ENCODE peak calls at places on chromosomes 11 and 22, in four cellular contexts. One of them, this sample, is unnamed.

GRCh38 chr11:122375687-122376399 is 259.8 kb upstream of the BLID start:
- DNase-seq in HCT116: peak; percentile 54
- DNase-seq in SK-N-SH: no peak
- DNase-seq in K562: no peak
- DNase-seq in this sample: no peak

GRCh38 chr11:96335389-96335788 is 7.6 kb downstream of the MAML2 start:
- DNase-seq in HCT116: no peak
- DNase-seq in SK-N-SH: no peak
- DNase-seq in K562: no peak
- DNase-seq in this sample: no peak

GRCh38 chr22:35959121-35959800 is 69.4 kb downstream of the RBFOX2 start:
- DNase-seq in HCT116: no peak
- DNase-seq in SK-N-SH: peak; percentile 9
- DNase-seq in K562: no peak
- DNase-seq in this sample: no peak

GRCh38 chr11:1351278-1351937 is 38.3 kb upstream of the BRSK2 start:
- DNase-seq in HCT116: peak; percentile 69
- DNase-seq in SK-N-SH: peak; percentile 14
- DNase-seq in K562: peak; percentile 71
- DNase-seq in this sample: peak; percentile 35

GRCh38 chr11:47863189-47863892 is 15.2 kb upstream of the NUP160 start:
- DNase-seq in HCT116: no peak
- DNase-seq in SK-N-SH: peak; percentile 66
- DNase-seq in K562: no peak
- DNase-seq in this sample: no peak

GRCh38 chr22:44256085-44256484 is 56.7 kb downstream of the SHISAL1 start:
- DNase-seq in HCT116: no peak
- DNase-seq in SK-N-SH: no peak
- DNase-seq in K562: no peak
- DNase-seq in this sample: no peak

GRCh38 chr11:706957-707816 is 1.2 kb downstream of the EPS8L2 start:
- DNase-seq in HCT116: no peak
- DNase-seq in SK-N-SH: peak; percentile 68
- DNase-seq in K562: peak; percentile 61
- DNase-seq in this sample: peak; percentile 94

GRCh38 chr22:49833340-49834007 is 5.8 kb upstream of the BRD1 start:
- DNase-seq in HCT116: peak; percentile 26
- DNase-seq in SK-N-SH: no peak
- DNase-seq in K562: no peak
- DNase-seq in this sample: no peak

GRCh38 chr22:49236541-49237075 is 591.1 kb downstream of the BRD1 start:
- DNase-seq in HCT116: no peak
- DNase-seq in SK-N-SH: no peak
- DNase-seq in K562: no peak
- DNase-seq in this sample: no peak

GRCh38 chr11:112555491-112556364 is 295.1 kb upstream of the PLET1 start:
- DNase-seq in HCT116: peak; percentile 8
- DNase-seq in SK-N-SH: peak; percentile 66
- DNase-seq in K562: peak; percentile 65
- DNase-seq in this sample: peak; percentile 21

GRCh38 chr22:46428171-46428570 is 92.7 kb downstream of the TRMU start:
- DNase-seq in HCT116: no peak
- DNase-seq in SK-N-SH: no peak
- DNase-seq in K562: no peak
- DNase-seq in this sample: no peak

GRCh38 chr11:85664561-85665481 is at the start of gene CREBZF:
- DNase-seq in HCT116: peak; percentile 87
- DNase-seq in SK-N-SH: peak; percentile 93
- DNase-seq in K562: peak; percentile 90
- DNase-seq in this sample: peak; percentile 85

GRCh38 chr11:10742460-10743208 is 8.4 kb upstream of the CTR9 start:
- DNase-seq in HCT116: no peak
- DNase-seq in SK-N-SH: peak; percentile 57
- DNase-seq in K562: peak; percentile 53
- DNase-seq in this sample: no peak

GRCh38 chr22:41777749-41778395 is 22.6 kb upstream of the CCDC134 start:
- DNase-seq in HCT116: no peak
- DNase-seq in SK-N-SH: no peak
- DNase-seq in K562: no peak
- DNase-seq in this sample: no peak

GRCh38 chr11:8098361-8098760 is 17.4 kb downstream of the TUB start:
- DNase-seq in HCT116: no peak
- DNase-seq in SK-N-SH: no peak
- DNase-seq in K562: no peak
- DNase-seq in this sample: no peak

GRCh38 chr11:66290332-66290629 is 1.3 kb upstream of the YIF1A start:
- DNase-seq in HCT116: no peak
- DNase-seq in SK-N-SH: no peak
- DNase-seq in K562: no peak
- DNase-seq in this sample: no peak

GRCh38 chr22:48885271-48885918 is 942.3 kb downstream of the BRD1 start:
- DNase-seq in HCT116: no peak
- DNase-seq in SK-N-SH: no peak
- DNase-seq in K562: no peak
- DNase-seq in this sample: no peak

GRCh38 chr11:113179181-113179701 is 135.1 kb upstream of the TTC12 start:
- DNase-seq in HCT116: no peak
- DNase-seq in SK-N-SH: no peak
- DNase-seq in K562: no peak
- DNase-seq in this sample: no peak

GRCh38 chr11:19409307-19409706 is 168.6 kb upstream of the E2F8 start:
- DNase-seq in HCT116: no peak
- DNase-seq in SK-N-SH: no peak
- DNase-seq in K562: no peak
- DNase-seq in this sample: no peak

GRCh38 chr11:78825531-78825930 is 250.9 kb upstream of the NARS2 start:
- DNase-seq in HCT116: no peak
- DNase-seq in SK-N-SH: no peak
- DNase-seq in K562: no peak
- DNase-seq in this sample: no peak

GRCh38 chr22:31607696-31608095 is 54.3 kb downstream of the PISD start:
- DNase-seq in HCT116: no peak
- DNase-seq in SK-N-SH: no peak
- DNase-seq in K562: no peak
- DNase-seq in this sample: no peak

GRCh38 chr11:74669311-74670160 is 61.7 kb downstream of the CHRDL2 start:
- DNase-seq in HCT116: no peak
- DNase-seq in SK-N-SH: no peak
- DNase-seq in K562: no peak
- DNase-seq in this sample: no peak

GRCh38 chr11:11313902-11314692 is 39.0 kb downstream of the CSNK2A3 start:
- DNase-seq in HCT116: no peak
- DNase-seq in SK-N-SH: no peak
- DNase-seq in K562: no peak
- DNase-seq in this sample: no peak

GRCh38 chr22:23216331-23217170 is 36.2 kb downstream of the BCR start:
- DNase-seq in HCT116: no peak
- DNase-seq in SK-N-SH: no peak
- DNase-seq in K562: peak; percentile 66
- DNase-seq in this sample: peak; percentile 92

GRCh38 chr11:122076721-122077120 is 39.3 kb downstream of the BLID start:
- DNase-seq in HCT116: no peak
- DNase-seq in SK-N-SH: no peak
- DNase-seq in K562: no peak
- DNase-seq in this sample: no peak

GRCh38 chr22:37330200-37331033 is 48.1 kb downstream of the CYTH4 start:
- DNase-seq in HCT116: peak; percentile 96
- DNase-seq in SK-N-SH: peak; percentile 86
- DNase-seq in K562: peak; percentile 79
- DNase-seq in this sample: peak; percentile 88

GRCh38 chr11:96090711-96091110 is 166.8 kb upstream of the MTMR2 start:
- DNase-seq in HCT116: no peak
- DNase-seq in SK-N-SH: no peak
- DNase-seq in K562: no peak
- DNase-seq in this sample: peak; percentile 77

GRCh38 chr11:72781313-72782080 is 12.3 kb downstream of the STARD10 start:
- DNase-seq in HCT116: no peak
- DNase-seq in SK-N-SH: peak; percentile 92
- DNase-seq in K562: peak; percentile 86
- DNase-seq in this sample: no peak

GRCh38 chr11:15826008-15826650 is 530.2 kb downstream of the SOX6 start:
- DNase-seq in HCT116: no peak
- DNase-seq in SK-N-SH: no peak
- DNase-seq in K562: no peak
- DNase-seq in this sample: no peak

GRCh38 chr22:27534720-27535125 is 266.8 kb downstream of the MN1 start:
- DNase-seq in HCT116: no peak
- DNase-seq in SK-N-SH: no peak
- DNase-seq in K562: no peak
- DNase-seq in this sample: peak; percentile 35

GRCh38 chr22:39530692-39531331 is 1.7 kb downstream of the RPS19BP1 start:
- DNase-seq in HCT116: no peak
- DNase-seq in SK-N-SH: peak; percentile 45
- DNase-seq in K562: peak; percentile 51
- DNase-seq in this sample: peak; percentile 57

GRCh38 chr11:46471943-46472661 is 80.5 kb upstream of the CHRM4 start:
- DNase-seq in HCT116: peak; percentile 4
- DNase-seq in SK-N-SH: no peak
- DNase-seq in K562: no peak
- DNase-seq in this sample: no peak

GRCh38 chr11:74611369-74611861 is 19.0 kb downstream of the POLD3 start:
- DNase-seq in HCT116: peak; percentile 33
- DNase-seq in SK-N-SH: peak; percentile 29
- DNase-seq in K562: no peak
- DNase-seq in this sample: peak; percentile 36

GRCh38 chr22:45994516-45995404 is 17.8 kb upstream of the WNT7B start:
- DNase-seq in HCT116: no peak
- DNase-seq in SK-N-SH: peak; percentile 88
- DNase-seq in K562: peak; percentile 72
- DNase-seq in this sample: no peak

GRCh38 chr22:26416670-26417270 is 12.3 kb upstream of the ASPHD2 start:
- DNase-seq in HCT116: no peak
- DNase-seq in SK-N-SH: no peak
- DNase-seq in K562: no peak
- DNase-seq in this sample: no peak

GRCh38 chr11:122505304-122506006 is 150.1 kb upstream of the UBASH3B start:
- DNase-seq in HCT116: peak; percentile 58
- DNase-seq in SK-N-SH: peak; percentile 82
- DNase-seq in K562: peak; percentile 57
- DNase-seq in this sample: peak; percentile 42

DNA sequence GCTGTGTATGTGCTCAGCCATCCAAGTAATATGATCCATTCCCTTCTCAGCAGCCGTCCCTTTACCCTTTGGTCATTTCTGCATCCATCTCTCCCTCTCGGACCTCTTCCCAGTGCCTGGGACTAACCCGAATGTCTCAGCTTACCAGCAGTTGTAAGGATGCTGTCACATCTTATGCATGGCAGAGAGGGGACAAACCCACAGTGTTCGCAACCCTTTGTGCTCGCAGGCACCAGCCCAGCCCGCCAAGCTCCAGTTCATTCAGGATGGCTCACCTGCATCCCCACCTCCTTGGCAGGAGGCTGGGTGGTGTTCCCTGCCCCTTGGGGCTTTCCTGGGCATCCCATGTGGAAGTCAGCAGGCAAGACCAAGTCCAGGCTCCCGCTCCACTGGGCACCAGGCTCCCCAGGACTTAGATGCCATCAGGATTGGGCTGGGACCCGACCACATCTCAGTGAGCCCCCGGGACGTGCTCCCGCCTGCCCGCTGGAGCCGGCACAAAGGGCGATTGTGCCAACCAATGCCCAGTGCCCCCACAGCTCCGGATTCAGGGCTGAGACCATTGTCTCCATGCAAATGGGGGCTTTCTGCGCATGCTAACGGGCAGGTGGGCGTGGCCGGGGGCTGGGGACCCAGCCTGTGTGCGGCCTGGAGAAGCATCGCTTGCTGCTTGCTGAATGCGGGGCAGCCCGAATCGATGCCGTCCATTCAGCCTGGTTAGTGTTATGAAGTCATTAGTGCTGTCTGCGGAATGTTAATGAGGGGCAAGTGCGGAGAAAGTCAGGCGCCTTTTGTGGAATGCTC is 108.6 kb downstream of the KCNQ1OT1 start:
- DNase-seq in HCT116: no peak
- DNase-seq in SK-N-SH: peak; percentile 14
- DNase-seq in K562: peak; percentile 8
- DNase-seq in this sample: no peak
- TF ChIP-seq ELF1 in HCT116: no peak
- TF ChIP-seq ELF1 in SK-N-SH: no peak
- TF ChIP-seq ELF1 in K562: no peak
- TF ChIP-seq ELF1 in this sample: no peak

DNA sequence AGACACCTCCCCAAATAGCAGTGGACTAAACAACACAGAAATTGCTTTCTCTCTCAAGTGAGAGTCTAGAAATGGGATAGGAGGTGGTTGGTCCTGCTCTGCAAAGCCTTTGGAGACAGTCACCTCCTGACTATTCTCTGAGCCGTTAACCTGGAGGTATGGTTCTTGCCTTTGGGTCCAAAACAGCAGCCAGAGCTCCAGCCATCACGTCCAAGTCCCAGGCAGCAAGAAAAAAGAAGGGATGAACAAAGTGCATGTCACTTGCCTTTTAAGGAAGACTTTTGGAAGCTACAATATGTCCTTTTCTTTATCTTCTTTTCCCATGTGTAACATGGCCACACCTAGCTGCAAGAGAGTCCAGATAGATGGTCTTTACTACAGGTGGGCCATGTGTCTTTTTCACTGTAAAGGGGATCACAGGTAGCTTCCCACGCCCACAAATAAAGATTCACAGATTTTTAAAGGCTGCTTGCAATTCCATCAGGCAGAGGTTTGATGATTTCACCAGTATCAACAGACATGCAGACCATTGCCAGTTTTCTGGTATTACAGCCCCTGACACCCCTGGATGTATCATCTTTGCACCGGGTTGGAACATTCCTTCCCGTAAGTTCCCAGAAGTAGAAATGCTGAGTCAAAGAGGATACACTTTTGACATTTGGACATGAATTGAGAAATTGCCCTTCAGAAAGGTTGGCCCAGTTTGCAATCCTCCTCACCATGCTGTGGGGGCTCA is 65.9 kb downstream of the MYEOV start:
- DNase-seq in HCT116: no peak
- DNase-seq in SK-N-SH: no peak
- DNase-seq in K562: no peak
- DNase-seq in this sample: no peak
- TF ChIP-seq ELF1 in HCT116: no peak
- TF ChIP-seq ELF1 in SK-N-SH: no peak
- TF ChIP-seq ELF1 in K562: no peak
- TF ChIP-seq ELF1 in this sample: no peak

GRCh38 chr11:60985991-60986915 is 14.8 kb downstream of the CD6 start:
- DNase-seq in HCT116: no peak
- DNase-seq in SK-N-SH: no peak
- DNase-seq in K562: no peak
- DNase-seq in this sample: no peak
- TF ChIP-seq ELF1 in HCT116: no peak
- TF ChIP-seq ELF1 in SK-N-SH: no peak
- TF ChIP-seq ELF1 in K562: no peak
- TF ChIP-seq ELF1 in this sample: no peak

GRCh38 chr11:103803062-103803461 is 233.4 kb upstream of the DDI1 start:
- DNase-seq in HCT116: no peak
- DNase-seq in SK-N-SH: no peak
- DNase-seq in K562: no peak
- DNase-seq in this sample: no peak
- TF ChIP-seq ELF1 in HCT116: no peak
- TF ChIP-seq ELF1 in SK-N-SH: no peak
- TF ChIP-seq ELF1 in K562: no peak
- TF ChIP-seq ELF1 in this sample: no peak

GRCh38 chr11:94171693-94172440 is 43.2 kb downstream of the PANX1 start:
- DNase-seq in HCT116: peak; percentile 16
- DNase-seq in SK-N-SH: peak; percentile 39
- DNase-seq in K562: peak; percentile 84
- DNase-seq in this sample: peak; percentile 31
- TF ChIP-seq ELF1 in HCT116: no peak
- TF ChIP-seq ELF1 in SK-N-SH: no peak
- TF ChIP-seq ELF1 in K562: no peak
- TF ChIP-seq ELF1 in this sample: no peak

GRCh38 chr11:33545941-33546340 is 154.7 kb downstream of the C11orf91 start:
- DNase-seq in HCT116: no peak
- DNase-seq in SK-N-SH: no peak
- DNase-seq in K562: no peak
- DNase-seq in this sample: no peak
- TF ChIP-seq ELF1 in HCT116: no peak
- TF ChIP-seq ELF1 in SK-N-SH: no peak
- TF ChIP-seq ELF1 in K562: no peak
- TF ChIP-seq ELF1 in this sample: no peak